ENCODE peak calls at places on chromosomes 3 and 15, in ten cellular contexts. One of them, this sample, is unnamed.

GRCh38 chr3:42654331-42655201 is 1.1 kb downstream of the ZBTB47 start:
- DNase-seq in NCI-H774: no peak
- DNase-seq in hypothalamus: peak
- DNase-seq in cardiac fibroblast: peak
- DNase-seq in HT-29: no peak
- DNase-seq in CD8-positive, alpha-beta T cell: no peak
- DNase-seq in left lobe of liver: peak
- DNase-seq in cardiac muscle cell: peak
- DNase-seq in AG20443: peak
- DNase-seq in KBM-7: peak
- DNase-seq in this sample: peak

GRCh38 chr15:58223432-58223831 is 85.3 kb downstream of the AQP9 start:
- DNase-seq in NCI-H774: no peak
- DNase-seq in hypothalamus: no peak
- DNase-seq in cardiac fibroblast: no peak
- DNase-seq in HT-29: no peak
- DNase-seq in CD8-positive, alpha-beta T cell: no peak
- DNase-seq in left lobe of liver: no peak
- DNase-seq in cardiac muscle cell: no peak
- DNase-seq in AG20443: no peak
- DNase-seq in KBM-7: no peak
- DNase-seq in this sample: no peak

GRCh38 chr15:40238481-40238926 is 359 bp upstream of the PAK6 start:
- DNase-seq in NCI-H774: no peak
- DNase-seq in hypothalamus: no peak
- DNase-seq in cardiac fibroblast: no peak
- DNase-seq in HT-29: no peak
- DNase-seq in CD8-positive, alpha-beta T cell: no peak
- DNase-seq in left lobe of liver: no peak
- DNase-seq in cardiac muscle cell: no peak
- DNase-seq in AG20443: no peak
- DNase-seq in KBM-7: no peak
- DNase-seq in this sample: no peak

GRCh38 chr3:4343258-4343657 is 40.1 kb downstream of the SETMAR start:
- DNase-seq in NCI-H774: no peak
- DNase-seq in hypothalamus: no peak
- DNase-seq in cardiac fibroblast: no peak
- DNase-seq in HT-29: no peak
- DNase-seq in CD8-positive, alpha-beta T cell: no peak
- DNase-seq in left lobe of liver: no peak
- DNase-seq in cardiac muscle cell: no peak
- DNase-seq in AG20443: peak
- DNase-seq in KBM-7: no peak
- DNase-seq in this sample: no peak

GRCh38 chr3:146972726-146973125 is 367.6 kb upstream of the PLSCR5 start:
- DNase-seq in NCI-H774: no peak
- DNase-seq in hypothalamus: no peak
- DNase-seq in cardiac fibroblast: peak
- DNase-seq in HT-29: no peak
- DNase-seq in CD8-positive, alpha-beta T cell: no peak
- DNase-seq in left lobe of liver: no peak
- DNase-seq in cardiac muscle cell: peak
- DNase-seq in AG20443: peak
- DNase-seq in KBM-7: no peak
- DNase-seq in this sample: no peak

GRCh38 chr3:29280675-29281264 is at the start of gene RBMS3:
- DNase-seq in NCI-H774: no peak
- DNase-seq in hypothalamus: peak
- DNase-seq in cardiac fibroblast: peak
- DNase-seq in HT-29: peak
- DNase-seq in CD8-positive, alpha-beta T cell: no peak
- DNase-seq in left lobe of liver: peak
- DNase-seq in cardiac muscle cell: peak
- DNase-seq in AG20443: peak
- DNase-seq in KBM-7: peak
- DNase-seq in this sample: peak

GRCh38 chr3:25150199-25150598 is 277.9 kb upstream of the RARB start:
- DNase-seq in NCI-H774: no peak
- DNase-seq in hypothalamus: no peak
- DNase-seq in cardiac fibroblast: no peak
- DNase-seq in HT-29: no peak
- DNase-seq in CD8-positive, alpha-beta T cell: no peak
- DNase-seq in left lobe of liver: no peak
- DNase-seq in cardiac muscle cell: no peak
- DNase-seq in AG20443: no peak
- DNase-seq in KBM-7: no peak
- DNase-seq in this sample: no peak

GRCh38 chr15:64681424-64682024 is 93.9 kb downstream of the RBPMS2 start:
- DNase-seq in NCI-H774: peak
- DNase-seq in hypothalamus: no peak
- DNase-seq in cardiac fibroblast: peak
- DNase-seq in HT-29: peak
- DNase-seq in CD8-positive, alpha-beta T cell: no peak
- DNase-seq in left lobe of liver: peak
- DNase-seq in cardiac muscle cell: peak
- DNase-seq in AG20443: peak
- DNase-seq in KBM-7: peak
- DNase-seq in this sample: peak

GRCh38 chr3:140023616-140024530 is 88.9 kb downstream of the CLSTN2 start:
- DNase-seq in NCI-H774: no peak
- DNase-seq in hypothalamus: peak
- DNase-seq in cardiac fibroblast: no peak
- DNase-seq in HT-29: no peak
- DNase-seq in CD8-positive, alpha-beta T cell: no peak
- DNase-seq in left lobe of liver: no peak
- DNase-seq in cardiac muscle cell: no peak
- DNase-seq in AG20443: peak
- DNase-seq in KBM-7: no peak
- DNase-seq in this sample: no peak

GRCh38 chr3:17742092-17742836 is at the start of gene TBC1D5:
- DNase-seq in NCI-H774: peak
- DNase-seq in hypothalamus: peak
- DNase-seq in cardiac fibroblast: peak
- DNase-seq in HT-29: peak
- DNase-seq in CD8-positive, alpha-beta T cell: peak
- DNase-seq in left lobe of liver: peak
- DNase-seq in cardiac muscle cell: peak
- DNase-seq in AG20443: peak
- DNase-seq in KBM-7: peak
- DNase-seq in this sample: peak

GRCh38 chr3:119018690-119019463 is 15.8 kb downstream of the IGSF11 start:
- DNase-seq in NCI-H774: no peak
- DNase-seq in hypothalamus: peak
- DNase-seq in cardiac fibroblast: no peak
- DNase-seq in HT-29: no peak
- DNase-seq in CD8-positive, alpha-beta T cell: no peak
- DNase-seq in left lobe of liver: no peak
- DNase-seq in cardiac muscle cell: no peak
- DNase-seq in AG20443: no peak
- DNase-seq in KBM-7: no peak
- DNase-seq in this sample: no peak

GRCh38 chr15:69026355-69026754 is 11.9 kb downstream of the NOX5 start:
- DNase-seq in NCI-H774: no peak
- DNase-seq in hypothalamus: no peak
- DNase-seq in cardiac fibroblast: no peak
- DNase-seq in HT-29: no peak
- DNase-seq in CD8-positive, alpha-beta T cell: no peak
- DNase-seq in left lobe of liver: no peak
- DNase-seq in cardiac muscle cell: no peak
- DNase-seq in AG20443: no peak
- DNase-seq in KBM-7: no peak
- DNase-seq in this sample: peak

GRCh38 chr3:100125539-100125938 is 11.2 kb upstream of the FILIP1L start:
- DNase-seq in NCI-H774: no peak
- DNase-seq in hypothalamus: no peak
- DNase-seq in cardiac fibroblast: no peak
- DNase-seq in HT-29: no peak
- DNase-seq in CD8-positive, alpha-beta T cell: no peak
- DNase-seq in left lobe of liver: no peak
- DNase-seq in cardiac muscle cell: no peak
- DNase-seq in AG20443: no peak
- DNase-seq in KBM-7: no peak
- DNase-seq in this sample: no peak

GRCh38 chr3:170767576-170767941 is 102.4 kb downstream of the RPL22L1 start:
- DNase-seq in NCI-H774: no peak
- DNase-seq in hypothalamus: no peak
- DNase-seq in cardiac fibroblast: no peak
- DNase-seq in HT-29: no peak
- DNase-seq in CD8-positive, alpha-beta T cell: no peak
- DNase-seq in left lobe of liver: no peak
- DNase-seq in cardiac muscle cell: no peak
- DNase-seq in AG20443: no peak
- DNase-seq in KBM-7: no peak
- DNase-seq in this sample: no peak

GRCh38 chr3:37571269-37571668 is 290.4 kb upstream of the CTDSPL start:
- DNase-seq in NCI-H774: no peak
- DNase-seq in hypothalamus: no peak
- DNase-seq in cardiac fibroblast: peak
- DNase-seq in HT-29: no peak
- DNase-seq in CD8-positive, alpha-beta T cell: no peak
- DNase-seq in left lobe of liver: no peak
- DNase-seq in cardiac muscle cell: peak
- DNase-seq in AG20443: no peak
- DNase-seq in KBM-7: no peak
- DNase-seq in this sample: no peak